ENCODE peak calls at places on chromosomes 5 and 9, in four cellular contexts. F is K562, P is H1, X is HepG2. S is an unnamed sample.
A peak's percentile ranks its signal among the peaks of the same experiment; 100 is the strongest.

GRCh38 chr5:125409101-125409495 is 662.7 kb upstream of the ZNF608 start:
- DNase-seq in F (no peak), P (no peak), X (no peak), S (no peak)

GRCh38 chr5:61486476-61486875 is 154.4 kb downstream of the ZSWIM6 start:
- DNase-seq in F (no peak), P (no peak), X (no peak), S (no peak)

GRCh38 chr5:134647750-134648424 is 698 bp upstream of the SEC24A start:
- DNase-seq in F (no peak), P (no peak), X (peak; percentile 21), S (no peak)

GRCh38 chr9:116806075-116806474 is 119.0 kb downstream of the TRIM32 start:
- DNase-seq in F (no peak), P (peak; percentile 55), X (no peak), S (no peak)

GRCh38 chr9:113673726-113674125 is 202.4 kb upstream of the ZNF618 start:
- DNase-seq in F (no peak), P (no peak), X (no peak), S (no peak)

GRCh38 chr5:136769900-136770684 is 404.7 kb upstream of the TRPC7 start:
- DNase-seq in F (peak; percentile 74), P (peak; percentile 87), X (peak; percentile 48), S (peak; percentile 75)

GRCh38 chr9:127166651-127167524 is 44.5 kb upstream of the ANGPTL2 start:
- DNase-seq in F (peak; percentile 63), P (no peak), X (no peak), S (no peak)

GRCh38 chr5:2254404-2254803 is 371.7 kb upstream of the IRX4 start:
- DNase-seq in F (no peak), P (no peak), X (no peak), S (no peak)

GRCh38 chr5:104016650-104017049 is 454.1 kb upstream of the NUDT12 start:
- DNase-seq in F (no peak), P (no peak), X (no peak), S (no peak)

GRCh38 chr5:138351517-138351916 is 968 bp upstream of the KDM3B start:
- DNase-seq in F (no peak), P (no peak), X (no peak), S (no peak)

GRCh38 chr5:138353550-138353893 is 1.0 kb downstream of the KDM3B start:
- DNase-seq in F (no peak), P (no peak), X (no peak), S (no peak)

GRCh38 chr5:138354387-138354786 is 1.9 kb downstream of the KDM3B start:
- DNase-seq in F (no peak), P (no peak), X (no peak), S (no peak)

GRCh38 chr5:138352071-138352721 is at the start of gene KDM3B:
- DNase-seq in F (peak; percentile 95), P (peak; percentile 100), X (peak; percentile 76), S (peak; percentile 87)

GRCh38 chr5:138352722-138353549 is 451 bp downstream of the KDM3B start:
- DNase-seq in F (peak; percentile 82), P (peak; percentile 79), X (peak; percentile 26), S (peak; percentile 39)
- TF ChIP-seq PHF8 in F (peak; percentile 84), P (peak; percentile 91), X (peak; percentile 77), S (peak; percentile 92)

GRCh38 chr5:73028991-73029540 is 73.2 kb downstream of the FCHO2 start:
- DNase-seq in F (no peak), P (no peak), X (no peak), S (no peak)

GRCh38 chr5:73030531-73030930 is 74.7 kb downstream of the FCHO2 start:
- DNase-seq in F (no peak), P (no peak), X (no peak), S (no peak)

GRCh38 chr5:73032635-73033034 is 76.8 kb downstream of the FCHO2 start:
- DNase-seq in F (no peak), P (no peak), X (no peak), S (no peak)

GRCh38 chr5:73031839-73032238 is 76.0 kb downstream of the FCHO2 start:
- DNase-seq in F (no peak), P (no peak), X (no peak), S (no peak)

GRCh38 chr5:73030995-73031394 is 75.2 kb downstream of the FCHO2 start:
- DNase-seq in F (no peak), P (no peak), X (peak; percentile 5), S (peak; percentile 11)
- TF ChIP-seq PHF8 in F (no peak), P (no peak), X (no peak), S (no peak)

DNA sequence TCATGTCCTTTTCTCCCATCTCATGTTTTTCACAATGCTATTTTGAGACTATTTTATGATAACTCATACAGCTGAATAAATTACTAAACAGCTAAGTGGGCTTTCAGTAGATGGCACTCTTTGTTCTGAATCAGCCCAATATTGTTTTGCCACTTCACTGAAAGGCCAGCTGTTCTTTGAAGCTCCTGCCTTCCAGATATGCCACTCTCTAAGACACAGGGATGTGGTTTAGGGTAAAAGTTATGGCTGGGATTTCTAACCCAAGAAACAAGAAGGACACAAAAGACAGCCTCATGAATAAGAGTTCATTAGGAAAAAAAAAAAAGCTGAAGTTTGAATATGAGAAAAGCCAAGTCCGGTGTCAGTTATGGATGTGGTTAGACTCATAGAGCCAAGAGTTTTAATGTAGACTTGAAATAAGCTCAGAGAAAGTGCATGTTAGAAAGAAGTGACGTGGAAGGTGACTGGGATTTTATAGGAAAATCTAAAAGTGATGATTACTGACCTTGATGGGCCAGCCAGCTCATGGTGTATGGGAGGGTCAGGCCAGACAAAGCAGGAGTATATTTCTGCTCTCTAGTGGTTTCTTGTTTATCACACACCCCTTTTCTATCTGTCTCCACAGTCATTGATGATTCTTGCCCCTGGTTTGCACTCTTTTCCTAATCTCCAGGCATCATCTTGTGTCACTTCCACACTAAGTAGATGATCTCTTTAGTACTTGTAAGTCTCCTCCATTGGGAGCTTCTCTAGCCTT is 488.5 kb downstream of the NR2F1-AS1 start:
- DNase-seq in F (no peak), P (no peak), X (no peak), S (peak; percentile 25)
- TF ChIP-seq PHF8 in F (no peak), P (no peak), X (no peak), S (no peak)

DNA sequence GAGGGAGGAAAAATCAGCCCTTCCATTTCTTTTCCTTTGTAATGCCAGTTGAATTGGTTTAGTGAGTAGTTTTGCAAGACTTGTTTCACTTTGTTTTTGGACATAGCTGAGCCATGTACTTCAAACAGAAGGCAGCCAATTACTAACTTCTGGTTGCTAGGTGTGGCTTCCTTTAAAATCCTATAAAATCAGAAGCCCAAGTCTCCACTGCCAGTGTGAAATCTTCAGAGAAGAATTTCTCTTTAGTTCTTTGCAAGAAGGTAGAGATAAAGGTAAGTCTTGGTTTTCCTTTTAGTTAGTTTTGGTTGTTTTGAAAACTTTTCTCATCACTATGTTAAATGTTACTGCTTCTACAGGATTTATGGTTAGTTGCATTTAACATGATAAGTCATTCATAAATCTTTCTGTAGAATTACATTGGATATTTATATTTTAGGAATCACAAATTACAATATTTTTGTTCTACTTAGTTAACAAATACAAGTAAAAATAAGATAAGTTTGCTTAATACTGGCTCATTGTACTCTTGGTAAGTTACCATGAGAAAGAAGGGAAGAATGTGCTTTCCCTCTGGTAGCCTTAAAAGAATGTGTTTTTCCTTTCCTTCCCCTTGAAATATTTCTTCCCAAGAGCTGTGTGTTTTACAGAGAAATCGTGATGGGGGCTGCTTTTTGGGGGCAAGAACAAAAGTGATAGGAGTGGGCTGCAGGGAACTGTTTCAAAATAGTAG is at the start of gene ANXA1:
- DNase-seq in F (peak; percentile 9), P (no peak), X (no peak), S (peak; percentile 75)
- TF ChIP-seq PHF8 in F (no peak), P (no peak), X (no peak), S (peak; percentile 28)

DNA sequence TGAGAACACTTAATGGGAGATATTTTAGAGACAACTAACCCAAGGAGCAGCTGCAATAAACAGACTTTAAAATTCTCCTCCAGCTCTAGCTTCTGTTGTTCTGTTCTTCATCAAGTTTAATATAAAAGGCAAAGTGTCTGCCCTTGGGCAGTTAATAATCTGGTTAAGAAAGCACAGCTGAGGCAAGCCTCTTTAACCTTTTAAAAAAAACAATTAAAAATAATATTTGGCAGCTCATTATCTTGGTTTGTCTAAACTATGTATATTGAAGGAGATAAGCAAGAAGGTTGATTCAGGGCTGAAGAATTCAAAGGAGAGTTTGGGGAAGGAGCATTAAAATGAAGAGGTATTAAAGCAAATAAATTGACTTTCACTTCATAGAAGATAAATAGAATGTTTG is 75.4 kb downstream of the TSSK1B start:
- DNase-seq in F (no peak), P (no peak), X (no peak), S (no peak)
- TF ChIP-seq PHF8 in F (no peak), P (no peak), X (no peak), S (no peak)

GRCh38 chr5:151224372-151224771 is 480 bp upstream of the CCDC69 start:
- DNase-seq in F (no peak), P (no peak), X (no peak), S (no peak)
- TF ChIP-seq PHF8 in F (no peak), P (no peak), X (no peak), S (no peak)

GRCh38 chr9:136020206-136020605 is 59.0 kb upstream of the UBAC1 start:
- DNase-seq in F (no peak), P (no peak), X (no peak), S (no peak)
- TF ChIP-seq PHF8 in F (no peak), P (no peak), X (no peak), S (no peak)

S was measured in A549.